ENCODE peak calls at places on chromosomes 13 and 19, in ten cellular contexts. V is ureter, T is NCI-H2171 treated with DMSO at 0.1 percent for 48 hours, H is aorta, L is progenitor cell of endocrine pancreas, S is COR-L47, B is NCI-H524 treated with DMSO at 0.1 percent for 48 hours, W is T47D, R is DMS 273 treated with DMSO at 0.1 percent for 48 hours, K is AG10803. J is an unnamed sample.

GRCh38 chr13:20331949-20332348 is 99.8 kb upstream of the GJB6 start:
- DNase-seq in L (no peak), H (no peak), S (no peak), R (no peak), T (no peak), B (no peak), W (no peak), K (no peak), V (no peak), J (no peak)

GRCh38 chr19:5011476-5012238 is 42.7 kb downstream of the KDM4B start:
- DNase-seq in R (no peak), L (no peak), W (no peak), H (no peak), T (no peak), S (no peak), B (no peak), V (no peak), K (no peak), J (no peak)

GRCh38 chr19:30209617-30210600 is 162.3 kb upstream of the ZNF536 start:
- DNase-seq in H (no peak), B (no peak), K (no peak), R (no peak), W (no peak), S (no peak), L (no peak), T (no peak), V (no peak), J (no peak)

GRCh38 chr13:110271313-110271712 is 35.6 kb downstream of the COL4A1 start:
- DNase-seq in H (no peak), B (no peak), T (no peak), W (no peak), R (no peak), L (no peak), S (no peak), V (peak), K (no peak), J (no peak)

GRCh38 chr13:113643593-113643992 is 14.4 kb downstream of the ATP4B start:
- DNase-seq in R (no peak), K (no peak), W (no peak), S (no peak), T (no peak), L (no peak), H (no peak), B (no peak), V (no peak), J (no peak)

GRCh38 chr13:95858286-95859075 is 181.5 kb downstream of the DNAJC3 start:
- DNase-seq in T (peak), R (no peak), H (no peak), W (no peak), B (no peak), L (no peak), K (no peak), V (no peak), S (peak), J (no peak)

GRCh38 chr13:41075034-41075433 is 13.7 kb downstream of the WBP4 start:
- DNase-seq in B (no peak), T (peak), R (no peak), V (no peak), S (peak), H (no peak), W (peak), L (no peak), K (peak), J (no peak)

GRCh38 chr19:43526884-43527859 is at the start of gene ETHE1:
- DNase-seq in H (peak), S (peak), W (peak), K (peak), R (no peak), L (peak), B (no peak), V (peak), T (peak), J (peak)

GRCh38 chr19:51372649-51373504 is at the start of gene NKG7:
- DNase-seq in K (no peak), L (no peak), S (no peak), V (no peak), H (no peak), R (no peak), W (no peak), T (no peak), B (no peak), J (no peak)

GRCh38 chr13:80783926-80784325 is 443.0 kb upstream of the SPRY2 start:
- DNase-seq in L (no peak), K (no peak), R (peak), W (no peak), H (no peak), S (no peak), V (no peak), B (no peak), T (no peak), J (no peak)

GRCh38 chr13:77904031-77904430 is 14.6 kb downstream of the EDNRB start:
- DNase-seq in V (no peak), H (no peak), R (no peak), W (no peak), K (no peak), L (no peak), S (no peak), T (no peak), B (no peak), J (no peak)

GRCh38 chr19:56126983-56127780 is 6.1 kb upstream of the ZNF787 start:
- DNase-seq in V (no peak), K (no peak), H (no peak), W (no peak), B (no peak), L (no peak), T (no peak), S (no peak), R (no peak), J (no peak)

GRCh38 chr13:45826741-45827140 is 24.8 kb downstream of the SIAH3 start:
- DNase-seq in R (no peak), L (no peak), S (no peak), V (no peak), K (no peak), T (no peak), W (no peak), H (no peak), B (no peak), J (no peak)

GRCh38 chr19:33241530-33242101 is 16.0 kb upstream of the SLC7A10 start:
- DNase-seq in V (no peak), W (peak), R (no peak), K (no peak), T (no peak), S (no peak), L (no peak), B (no peak), H (peak), J (no peak)

GRCh38 chr13:81089758-81090157 is 748.8 kb upstream of the SPRY2 start:
- DNase-seq in H (no peak), L (no peak), T (no peak), W (no peak), V (no peak), S (no peak), K (no peak), B (no peak), R (no peak), J (no peak)

GRCh38 chr19:5338661-5339469 is 1.7 kb downstream of the PTPRS start:
- DNase-seq in S (peak), V (no peak), K (no peak), B (peak), H (no peak), W (no peak), R (no peak), T (peak), L (no peak), J (no peak)

GRCh38 chr19:11860721-11861120 is 12.2 kb downstream of the ZNF439 start:
- DNase-seq in H (no peak), W (peak), K (no peak), T (no peak), B (no peak), V (no peak), S (no peak), R (no peak), L (no peak), J (no peak)

GRCh38 chr19:38813323-38813722 is 578 bp upstream of the LGALS4 start:
- DNase-seq in S (no peak), R (no peak), H (no peak), B (no peak), V (no peak), T (no peak), L (no peak), W (no peak), K (no peak), J (no peak)

GRCh38 chr13:29935309-29935981 is 85.0 kb upstream of the UBL3 start:
- DNase-seq in V (no peak), L (no peak), H (peak), B (no peak), W (no peak), S (peak), T (no peak), R (no peak), K (no peak), J (no peak)

GRCh38 chr13:112679932-112680677 is 9.7 kb upstream of the ATP11A start:
- DNase-seq in L (no peak), R (no peak), K (no peak), H (no peak), V (peak), W (no peak), T (no peak), B (no peak), S (no peak), J (no peak)

GRCh38 chr19:54883228-54883627 is 9.2 kb downstream of the FCAR start:
- DNase-seq in L (no peak), B (no peak), V (no peak), T (no peak), S (no peak), H (no peak), K (no peak), R (no peak), W (no peak), J (no peak)

GRCh38 chr13:47277774-47278173 is 380.9 kb upstream of the HTR2A start:
- DNase-seq in K (peak), B (no peak), H (no peak), V (no peak), W (no peak), T (no peak), S (no peak), L (no peak), R (no peak), J (no peak)

GRCh38 chr13:79354285-79354684 is 51.8 kb downstream of the RBM26 start:
- DNase-seq in B (no peak), H (no peak), R (no peak), T (no peak), K (no peak), S (no peak), L (no peak), W (no peak), V (no peak), J (no peak)

GRCh38 chr19:40672573-40673299 is 17.7 kb downstream of the NUMBL start:
- DNase-seq in S (no peak), W (no peak), R (no peak), V (no peak), T (no peak), K (no peak), L (no peak), B (no peak), H (no peak), J (no peak)

GRCh38 chr13:43301341-43301969 is 278.1 kb downstream of the DNAJC15 start:
- DNase-seq in V (no peak), W (peak), R (no peak), S (no peak), K (peak), B (no peak), T (peak), H (no peak), L (no peak), J (no peak)

GRCh38 chr13:51178456-51179074 is 43.6 kb upstream of the FAM124A start:
- DNase-seq in H (no peak), B (no peak), L (no peak), V (no peak), T (no peak), K (no peak), S (no peak), R (no peak), W (no peak), J (no peak)

GRCh38 chr13:29125145-29125933 is 305.2 kb downstream of the MTUS2 start:
- DNase-seq in W (no peak), R (no peak), K (no peak), B (no peak), H (no peak), T (no peak), V (no peak), L (no peak), S (no peak), J (no peak)

GRCh38 chr13:94369862-94370491 is 109.5 kb downstream of the DCT start:
- DNase-seq in K (no peak), L (no peak), W (peak), H (no peak), T (peak), R (no peak), S (no peak), B (no peak), V (no peak), J (no peak)

GRCh38 chr19:1884291-1884718 is 991 bp downstream of the ABHD17A start:
- DNase-seq in S (no peak), V (no peak), B (no peak), K (no peak), T (no peak), H (no peak), R (no peak), W (peak), L (no peak), J (no peak)

GRCh38 chr13:113930711-113931637 is 42.9 kb downstream of the C13orf46 start:
- DNase-seq in L (no peak), S (no peak), K (no peak), T (no peak), R (no peak), V (peak), H (peak), B (no peak), W (no peak), J (peak)

GRCh38 chr13:36211567-36211966 is 2.8 kb downstream of the SOHLH2 start:
- DNase-seq in L (no peak), W (no peak), K (no peak), V (no peak), H (no peak), R (no peak), B (no peak), S (no peak), T (no peak), J (no peak)

GRCh38 chr13:66171821-66172220 is 1058.3 kb downstream of the PCDH9 start:
- DNase-seq in B (no peak), L (no peak), H (no peak), R (peak), W (no peak), V (no peak), S (peak), T (peak), K (no peak), J (no peak)

GRCh38 chr13:103022328-103022727 is 43.9 kb downstream of the SLC10A2 start:
- DNase-seq in T (no peak), H (no peak), R (no peak), W (no peak), B (no peak), K (no peak), S (no peak), V (no peak), L (no peak), J (no peak)

GRCh38 chr19:42028304-42029216 is 34.5 kb upstream of the ATP1A3 start:
- DNase-seq in V (no peak), W (no peak), S (no peak), T (no peak), H (no peak), K (no peak), B (no peak), R (peak), L (no peak), J (no peak)

GRCh38 chr13:74226791-74227475 is 92.7 kb upstream of the KLF12 start:
- DNase-seq in K (peak), W (no peak), V (no peak), H (no peak), R (no peak), T (no peak), S (no peak), L (no peak), B (peak), J (no peak)

GRCh38 chr19:37988758-37989635 is 82.0 kb downstream of the SIPA1L3 start:
- DNase-seq in W (no peak), S (no peak), H (no peak), K (no peak), T (no peak), B (no peak), R (no peak), L (no peak), V (no peak), J (no peak)